ENCODE peak calls at places on chromosomes 3 and 15, in four cellular contexts. One of them, this sample, is unnamed.

GRCh38 chr15:98737721-98738120 is 89.4 kb downstream of the IGF1R start:
- DNase-seq in GM12892: no peak
- DNase-seq in LoVo: no peak
- DNase-seq in dermis blood vessel endothelial cell: no peak
- DNase-seq in this sample: no peak

GRCh38 chr3:39065197-39065596 is 13.4 kb downstream of the WDR48 start:
- DNase-seq in LoVo: no peak
- DNase-seq in GM12892: peak
- DNase-seq in dermis blood vessel endothelial cell: peak
- DNase-seq in this sample: no peak

GRCh38 chr15:70172124-70172523 is 74.4 kb upstream of the TLE3 start:
- DNase-seq in dermis blood vessel endothelial cell: no peak
- DNase-seq in LoVo: no peak
- DNase-seq in GM12892: no peak
- DNase-seq in this sample: no peak

GRCh38 chr15:99443056-99443756 is 122.6 kb upstream of the MEF2A start:
- DNase-seq in GM12892: no peak
- DNase-seq in dermis blood vessel endothelial cell: no peak
- DNase-seq in LoVo: no peak
- DNase-seq in this sample: no peak

GRCh38 chr3:4712109-4712508 is 219.0 kb downstream of the ITPR1 start:
- DNase-seq in dermis blood vessel endothelial cell: no peak
- DNase-seq in LoVo: peak
- DNase-seq in GM12892: no peak
- DNase-seq in this sample: no peak

GRCh38 chr3:133940536-133940935 is 44.9 kb upstream of the RAB6B start:
- DNase-seq in LoVo: no peak
- DNase-seq in GM12892: no peak
- DNase-seq in dermis blood vessel endothelial cell: no peak
- DNase-seq in this sample: no peak

GRCh38 chr15:59522988-59523461 is 85.0 kb downstream of the FAM81A start:
- DNase-seq in GM12892: no peak
- DNase-seq in dermis blood vessel endothelial cell: no peak
- DNase-seq in LoVo: no peak
- DNase-seq in this sample: no peak

GRCh38 chr3:41726891-41727290 is 235.0 kb downstream of the ULK4 start:
- DNase-seq in dermis blood vessel endothelial cell: no peak
- DNase-seq in LoVo: no peak
- DNase-seq in GM12892: no peak
- DNase-seq in this sample: no peak

GRCh38 chr3:122064318-122064717 is 9.2 kb downstream of the CD86 start:
- DNase-seq in LoVo: no peak
- DNase-seq in dermis blood vessel endothelial cell: no peak
- DNase-seq in GM12892: no peak
- DNase-seq in this sample: no peak

GRCh38 chr3:13513051-13513912 is 33.2 kb downstream of the HDAC11 start:
- DNase-seq in GM12892: no peak
- DNase-seq in dermis blood vessel endothelial cell: no peak
- DNase-seq in LoVo: no peak
- DNase-seq in this sample: no peak

GRCh38 chr3:37991109-37991508 is 523 bp downstream of the VILL start:
- DNase-seq in dermis blood vessel endothelial cell: no peak
- DNase-seq in LoVo: no peak
- DNase-seq in GM12892: no peak
- DNase-seq in this sample: no peak

GRCh38 chr3:78857494-78858111 is 910.2 kb downstream of the ROBO1 start:
- DNase-seq in dermis blood vessel endothelial cell: no peak
- DNase-seq in GM12892: no peak
- DNase-seq in LoVo: no peak
- DNase-seq in this sample: no peak

GRCh38 chr15:70045045-70045444 is 52.7 kb downstream of the TLE3 start:
- DNase-seq in LoVo: no peak
- DNase-seq in GM12892: no peak
- DNase-seq in dermis blood vessel endothelial cell: no peak
- DNase-seq in this sample: no peak

GRCh38 chr15:70375586-70375985 is 277.9 kb upstream of the TLE3 start:
- DNase-seq in GM12892: no peak
- DNase-seq in dermis blood vessel endothelial cell: no peak
- DNase-seq in LoVo: no peak
- DNase-seq in this sample: no peak

GRCh38 chr15:101583284-101583683 is 68.9 kb downstream of the TM2D3 start:
- DNase-seq in dermis blood vessel endothelial cell: no peak
- DNase-seq in LoVo: no peak
- DNase-seq in GM12892: no peak
- DNase-seq in this sample: no peak

GRCh38 chr3:14497321-14497720 is 42.8 kb downstream of the GRIP2 start:
- DNase-seq in dermis blood vessel endothelial cell: no peak
- DNase-seq in LoVo: no peak
- DNase-seq in GM12892: no peak
- DNase-seq in this sample: no peak

GRCh38 chr3:123025642-123026521 is 1.7 kb downstream of the SEMA5B start:
- DNase-seq in dermis blood vessel endothelial cell: no peak
- DNase-seq in LoVo: no peak
- DNase-seq in GM12892: no peak
- DNase-seq in this sample: no peak

GRCh38 chr3:123284399-123285010 is 82.8 kb downstream of the SEC22A start:
- DNase-seq in LoVo: no peak
- DNase-seq in dermis blood vessel endothelial cell: no peak
- DNase-seq in GM12892: no peak
- DNase-seq in this sample: no peak

GRCh38 chr3:183500981-183501704 is 54.4 kb downstream of the KLHL6 start:
- DNase-seq in dermis blood vessel endothelial cell: no peak
- DNase-seq in GM12892: no peak
- DNase-seq in LoVo: no peak
- DNase-seq in this sample: no peak

GRCh38 chr3:41328916-41329315 is 129.6 kb downstream of the CTNNB1 start:
- DNase-seq in GM12892: no peak
- DNase-seq in LoVo: no peak
- DNase-seq in dermis blood vessel endothelial cell: no peak
- DNase-seq in this sample: no peak

GRCh38 chr3:127056281-127056680 is 73.4 kb downstream of the PLXNA1 start:
- DNase-seq in dermis blood vessel endothelial cell: no peak
- DNase-seq in GM12892: no peak
- DNase-seq in LoVo: no peak
- DNase-seq in this sample: no peak

GRCh38 chr3:52742418-52743041 is 28.2 kb downstream of the NEK4 start:
- DNase-seq in LoVo: peak
- DNase-seq in GM12892: no peak
- DNase-seq in dermis blood vessel endothelial cell: peak
- DNase-seq in this sample: peak

GRCh38 chr3:197613187-197613586 is 57.4 kb upstream of the BDH1 start:
- DNase-seq in dermis blood vessel endothelial cell: no peak
- DNase-seq in LoVo: no peak
- DNase-seq in GM12892: no peak
- DNase-seq in this sample: no peak

GRCh38 chr15:87623832-87624231 is 632.7 kb downstream of the NTRK3 start:
- DNase-seq in dermis blood vessel endothelial cell: no peak
- DNase-seq in GM12892: no peak
- DNase-seq in LoVo: no peak
- DNase-seq in this sample: no peak

GRCh38 chr15:75065851-75066509 is 42.6 kb downstream of the PPCDC start:
- DNase-seq in dermis blood vessel endothelial cell: no peak
- DNase-seq in LoVo: no peak
- DNase-seq in GM12892: no peak
- DNase-seq in this sample: no peak

GRCh38 chr3:168467085-168467714 is 371.5 kb upstream of the GOLIM4 start:
- DNase-seq in GM12892: no peak
- DNase-seq in LoVo: no peak
- DNase-seq in dermis blood vessel endothelial cell: peak
- DNase-seq in this sample: peak

GRCh38 chr15:90091156-90091931 is 10.9 kb downstream of the IDH2 start:
- DNase-seq in dermis blood vessel endothelial cell: no peak
- DNase-seq in GM12892: no peak
- DNase-seq in LoVo: no peak
- DNase-seq in this sample: no peak

GRCh38 chr15:33089878-33090757 is 104.4 kb downstream of the FMN1 start:
- DNase-seq in LoVo: peak
- DNase-seq in GM12892: no peak
- DNase-seq in dermis blood vessel endothelial cell: no peak
- DNase-seq in this sample: no peak

GRCh38 chr3:8972614-8973013 is 9.3 kb upstream of the RAD18 start:
- DNase-seq in LoVo: no peak
- DNase-seq in GM12892: no peak
- DNase-seq in dermis blood vessel endothelial cell: peak
- DNase-seq in this sample: no peak

This sample was measured in NCI-H460.